ENCODE peak calls at places on chromosome 11, in five cellular contexts. U, C, F, A and D are unnamed samples.

GRCh38 chr11:64409707-64410395 is 50.9 kb downstream of the RPS6KA4 start:
- DNase-seq in A (peak; percentile 63), F (peak; percentile 30), U (no peak), C (no peak), D (peak; percentile 40)

GRCh38 chr11:34427171-34427805 is 11.4 kb upstream of the CAT start:
- DNase-seq in U (no peak), C (no peak), A (peak; percentile 85), F (peak; percentile 94), D (no peak)

GRCh38 chr11:4134844-4135243 is 40.2 kb downstream of the RRM1 start:
- DNase-seq in A (peak; percentile 16), U (no peak), F (peak; percentile 66), C (no peak), D (no peak)

GRCh38 chr11:44333271-44334218 is 23.6 kb upstream of the ALX4 start:
- DNase-seq in U (no peak), C (no peak), F (peak; percentile 50), A (peak; percentile 81), D (no peak)

GRCh38 chr11:126484266-126484665 is 128.8 kb downstream of the ST3GAL4 start:
- DNase-seq in C (no peak), A (no peak), U (no peak), F (peak; percentile 72), D (no peak)

GRCh38 chr11:69027704-69028372 is 14.8 kb upstream of the MRGPRF start:
- DNase-seq in C (no peak), F (peak; percentile 94), A (peak; percentile 60), U (no peak), D (no peak)

GRCh38 chr11:63592975-63593395 is 21.2 kb downstream of the PLAAT3 start:
- DNase-seq in C (no peak), U (no peak), A (peak; percentile 59), F (peak; percentile 77), D (no peak)

GRCh38 chr11:100383357-100383865 is 303.7 kb upstream of the ARHGAP42 start:
- DNase-seq in U (no peak), F (no peak), A (no peak), C (no peak), D (no peak)

GRCh38 chr11:121929581-121929980 is 186.4 kb downstream of the BLID start:
- DNase-seq in F (peak; percentile 47), C (peak; percentile 12), A (peak; percentile 67), U (peak; percentile 38), D (peak; percentile 67)

GRCh38 chr11:22432331-22433065 is 94.3 kb downstream of the SLC17A6 start:
- DNase-seq in C (peak; percentile 35), U (peak; percentile 17), F (peak; percentile 56), A (peak; percentile 83), D (no peak)

GRCh38 chr11:69572861-69573260 is 68.1 kb upstream of the CCND1 start:
- DNase-seq in U (no peak), A (no peak), F (no peak), C (no peak), D (peak; percentile 13)

GRCh38 chr11:17802491-17802890 is 67.9 kb downstream of the KCNC1 start:
- DNase-seq in U (no peak), F (no peak), A (no peak), C (no peak), D (no peak)

GRCh38 chr11:125128450-125128849 is 17.0 kb upstream of the TMEM218 start:
- DNase-seq in C (no peak), A (peak; percentile 53), U (no peak), F (peak; percentile 74), D (no peak)

GRCh38 chr11:85725510-85726258 is 39.7 kb upstream of the CCDC89 start:
- DNase-seq in U (no peak), F (peak; percentile 79), C (no peak), A (peak; percentile 85), D (no peak)
- TF ChIP-seq CTCF in U (no peak), F (peak; percentile 4), C (no peak), A (no peak), D (no peak)

DNA sequence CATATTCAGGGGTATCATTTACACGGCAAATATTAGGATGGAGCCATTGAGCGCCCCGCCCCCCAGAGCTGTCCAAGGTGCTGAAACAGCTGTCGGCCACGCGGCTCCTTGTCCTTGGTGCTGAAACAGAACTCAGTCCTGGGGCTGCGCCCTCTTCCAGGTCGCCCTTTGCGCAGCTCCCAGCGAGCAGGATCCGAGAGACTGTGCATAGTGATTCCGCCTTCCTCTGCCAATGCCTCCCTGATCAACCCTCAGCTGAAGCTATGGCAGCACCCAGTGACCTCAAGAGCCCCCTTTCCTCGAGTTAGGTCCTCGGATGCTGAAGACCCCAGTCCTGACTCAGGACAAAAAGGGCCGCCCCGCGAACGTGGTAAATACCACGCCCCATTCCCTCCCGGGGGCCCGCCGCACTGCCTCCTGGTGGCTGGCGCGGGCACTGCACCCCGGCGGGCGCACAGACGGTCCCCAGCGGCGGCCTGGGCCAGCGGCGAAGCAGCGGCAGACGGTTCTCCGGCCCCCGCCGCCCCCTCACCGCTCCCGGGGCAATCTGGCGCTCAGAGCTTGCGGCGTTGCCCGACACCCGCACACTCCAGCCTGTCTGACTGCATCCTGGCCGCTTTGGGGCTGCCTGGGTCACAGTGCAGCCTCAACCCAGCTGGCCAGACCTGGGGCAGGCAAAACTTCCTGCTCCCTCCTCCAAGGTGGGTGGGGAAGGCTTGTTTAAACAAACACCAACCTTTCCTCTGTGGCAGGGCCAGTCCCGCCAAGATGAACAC is 13.4 kb downstream of the SYT7 start:
- DNase-seq in F (peak; percentile 80), C (peak; percentile 94), U (peak; percentile 84), A (peak; percentile 89), D (peak; percentile 97)
- TF ChIP-seq CTCF in F (peak; percentile 43), C (peak; percentile 96), U (no peak), A (peak; percentile 67), D (peak; percentile 93)

DNA sequence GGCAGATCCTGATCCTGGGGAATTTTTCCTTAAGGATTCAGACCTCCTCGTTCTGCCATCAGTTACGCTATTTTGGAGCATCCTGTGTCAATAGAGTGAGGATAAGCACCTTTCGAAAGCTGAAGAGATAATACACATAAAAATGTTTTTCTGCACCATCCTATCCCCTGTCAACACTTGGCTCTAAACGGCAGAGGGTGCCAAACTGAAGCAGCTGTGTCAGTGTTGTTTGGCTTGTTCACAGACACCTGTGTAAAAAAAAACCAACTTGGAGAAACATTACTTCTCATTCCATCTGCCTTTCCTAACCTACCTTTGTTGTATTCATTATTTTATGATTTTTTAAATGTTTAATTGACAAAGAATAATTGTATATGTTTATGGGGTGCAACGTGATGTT is 417.0 kb upstream of the DDI1 start:
- DNase-seq in F (peak; percentile 37), U (no peak), C (no peak), A (no peak), D (no peak)
- TF ChIP-seq CTCF in F (peak; percentile 39), U (no peak), C (no peak), A (peak; percentile 24), D (no peak)

GRCh38 chr11:120327311-120327710 is 2.2 kb downstream of the TLCD5 start:
- DNase-seq in A (no peak), F (no peak), U (no peak), C (no peak), D (no peak)
- TF ChIP-seq CTCF in A (no peak), F (no peak), U (no peak), C (no peak), D (no peak)

DNA sequence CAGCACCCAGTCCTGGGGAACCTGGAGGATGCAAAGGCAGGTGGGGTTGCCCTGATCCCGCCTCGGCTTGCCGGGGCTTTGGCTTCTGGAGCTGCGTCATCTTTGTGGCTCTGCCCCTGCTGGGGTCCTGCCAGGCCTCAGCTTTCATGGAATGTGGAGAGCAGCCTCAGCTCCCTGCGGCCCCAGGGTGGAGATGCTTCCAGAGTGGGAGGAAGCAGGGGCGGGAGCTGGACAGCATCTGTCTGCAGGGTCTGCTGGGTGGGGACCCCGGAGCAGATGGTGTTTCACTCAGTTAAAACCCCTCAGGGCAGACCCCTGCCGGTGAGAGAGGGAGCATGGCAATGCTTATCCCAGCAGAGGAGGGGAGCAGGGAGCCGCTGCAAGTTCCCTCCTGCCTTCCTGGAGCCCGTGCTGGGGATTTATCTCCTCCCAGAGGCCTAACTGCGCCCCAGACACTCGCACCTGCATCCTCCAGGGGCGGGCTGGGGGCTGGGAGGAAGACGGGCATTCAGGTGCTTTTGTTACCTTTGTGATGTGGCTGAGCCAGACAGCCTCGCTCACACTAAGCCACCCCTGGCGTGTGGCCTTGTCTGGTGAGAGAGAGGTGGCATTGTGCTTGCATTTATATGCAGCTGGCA is 15.7 kb downstream of the GRIK4 start:
- DNase-seq in A (peak; percentile 53), U (no peak), F (peak; percentile 30), C (peak; percentile 29), D (peak; percentile 60)
- TF ChIP-seq CTCF in A (peak; percentile 11), U (no peak), F (peak; percentile 23), C (peak; percentile 38), D (no peak)

GRCh38 chr11:132942611-132943324 is 589.5 kb downstream of the OPCML start:
- DNase-seq in A (no peak), U (no peak), F (no peak), C (peak; percentile 23), D (no peak)
- TF ChIP-seq CTCF in A (no peak), U (no peak), F (no peak), C (peak; percentile 44), D (no peak)

GRCh38 chr11:36273110-36273509 is 16.1 kb downstream of the COMMD9 start:
- DNase-seq in F (peak; percentile 25), U (no peak), C (no peak), A (no peak), D (no peak)

GRCh38 chr11:36281850-36282249 is 7.4 kb downstream of the COMMD9 start:
- DNase-seq in F (no peak), A (no peak), U (no peak), C (no peak), D (no peak)

GRCh38 chr11:36280531-36280930 is 8.7 kb downstream of the COMMD9 start:
- DNase-seq in A (peak; percentile 30), C (no peak), F (no peak), U (no peak), D (no peak)

GRCh38 chr11:36282926-36283325 is 6.3 kb downstream of the COMMD9 start:
- DNase-seq in A (no peak), C (no peak), U (no peak), F (no peak), D (no peak)

DNA sequence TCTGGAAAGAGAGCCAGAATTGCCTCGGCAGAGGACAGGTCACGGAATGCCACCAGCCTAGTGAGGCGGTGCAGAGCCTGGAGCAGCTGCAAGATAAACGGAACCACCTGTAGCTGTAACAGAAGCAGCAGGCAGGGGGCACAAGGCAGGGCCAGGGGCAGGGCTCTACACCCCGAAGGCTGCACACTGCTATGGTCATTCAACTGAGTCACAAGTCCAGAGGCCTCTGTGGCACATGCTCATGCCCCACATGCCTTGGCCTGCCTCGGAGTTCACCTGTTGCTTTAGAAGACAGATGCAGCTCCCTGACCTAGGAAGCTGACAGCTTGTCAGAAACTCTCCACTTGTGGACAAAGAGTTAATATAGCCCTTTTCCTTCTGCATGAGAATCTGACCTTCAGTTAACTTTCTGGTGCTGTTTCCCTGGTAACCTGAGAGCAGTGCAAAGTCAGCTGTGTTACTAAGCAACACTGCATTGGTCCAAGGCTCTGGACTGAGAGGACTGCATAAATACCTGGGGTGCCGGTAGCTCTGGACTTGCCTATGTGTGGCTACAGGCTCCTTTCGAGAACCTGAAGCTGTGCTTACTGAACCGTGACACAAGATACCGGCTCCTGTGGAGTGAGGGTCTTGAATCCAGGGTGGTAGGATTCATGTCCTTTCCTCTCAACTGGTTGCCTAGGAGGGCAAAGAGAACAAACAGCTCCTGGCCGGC is 10.5 kb downstream of the COMMD9 start:
- DNase-seq in C (no peak), U (no peak), F (peak; percentile 78), A (no peak), D (no peak)
- TF ChIP-seq CTCF in C (peak; percentile 39), U (no peak), F (peak; percentile 39), A (no peak), D (no peak)

GRCh38 chr11:46890665-46891064 is 27.7 kb downstream of the LRP4 start:
- DNase-seq in C (no peak), A (no peak), F (peak; percentile 13), U (no peak), D (no peak)
- TF ChIP-seq CTCF in C (no peak), A (no peak), F (no peak), U (no peak), D (no peak)